ENCODE peak calls at places on chromosomes 3 and 15, in six cellular contexts. G, W, Q, S, R and L are unnamed samples.

GRCh38 chr3:25849641-25850040 is 59.8 kb downstream of the OXSM start:
- DNase-seq in G (no peak), W (peak), Q (no peak), S (no peak), R (no peak), L (no peak)

GRCh38 chr15:64856429-64857145 is 14.9 kb downstream of the PLEKHO2 start:
- DNase-seq in G (peak), W (peak), Q (no peak), S (no peak), R (peak), L (peak)

GRCh38 chr15:31326729-31327673 is at the start of gene KLF13:
- DNase-seq in G (peak), W (peak), Q (peak), S (peak), R (peak), L (peak)

GRCh38 chr3:9149566-9149965 is 99.9 kb downstream of the SRGAP3 start:
- DNase-seq in G (no peak), W (no peak), Q (peak), S (no peak), R (no peak), L (no peak)

GRCh38 chr15:67407709-67408257 is 113.1 kb upstream of the C15orf61 start:
- DNase-seq in G (no peak), W (no peak), Q (no peak), S (no peak), R (no peak), L (no peak)

GRCh38 chr3:59133350-59133749 is 83.5 kb upstream of the CFAP20DC start:
- DNase-seq in G (no peak), W (no peak), Q (no peak), S (no peak), R (no peak), L (peak)

GRCh38 chr15:86852741-86853140 is 773.1 kb downstream of the AGBL1 start:
- DNase-seq in G (no peak), W (no peak), Q (peak), S (no peak), R (no peak), L (no peak)

GRCh38 chr3:12809001-12809400 is 12.5 kb downstream of the CAND2 start:
- DNase-seq in G (no peak), W (no peak), Q (no peak), S (no peak), R (no peak), L (no peak)

GRCh38 chr15:77468896-77469295 is 48.2 kb downstream of the HMG20A start:
- DNase-seq in G (no peak), W (no peak), Q (no peak), S (no peak), R (no peak), L (no peak)

GRCh38 chr3:156215751-156216150 is 95.4 kb downstream of the KCNAB1 start:
- DNase-seq in G (no peak), W (no peak), Q (no peak), S (no peak), R (no peak), L (no peak)

GRCh38 chr15:73886717-73887345 is 13.5 kb downstream of the TBC1D21 start:
- DNase-seq in G (no peak), W (no peak), Q (no peak), S (peak), R (no peak), L (no peak)

GRCh38 chr3:161560006-161560637 is 63.5 kb downstream of the OTOL1 start:
- DNase-seq in G (no peak), W (peak), Q (peak), S (no peak), R (no peak), L (peak)

GRCh38 chr15:67776600-67776999 is 48.7 kb upstream of the SKOR1 start:
- DNase-seq in G (no peak), W (peak), Q (no peak), S (no peak), R (no peak), L (no peak)

GRCh38 chr3:64988188-64988587 is 300.4 kb upstream of the ADAMTS9 start:
- DNase-seq in G (no peak), W (peak), Q (peak), S (no peak), R (no peak), L (no peak)

GRCh38 chr3:184186902-184187207 is 856 bp downstream of the ABCF3 start:
- DNase-seq in G (no peak), W (no peak), Q (no peak), S (no peak), R (no peak), L (no peak)

GRCh38 chr15:45121706-45122417 is 7.7 kb downstream of the DUOXA2 start:
- DNase-seq in G (no peak), W (peak), Q (peak), S (no peak), R (no peak), L (peak)

GRCh38 chr3:81789686-81790085 is 28.2 kb upstream of the GBE1 start:
- DNase-seq in G (no peak), W (no peak), Q (no peak), S (no peak), R (no peak), L (no peak)

GRCh38 chr15:87851497-87851896 is 405.0 kb downstream of the NTRK3 start:
- DNase-seq in G (no peak), W (no peak), Q (no peak), S (no peak), R (peak), L (no peak)

DNA sequence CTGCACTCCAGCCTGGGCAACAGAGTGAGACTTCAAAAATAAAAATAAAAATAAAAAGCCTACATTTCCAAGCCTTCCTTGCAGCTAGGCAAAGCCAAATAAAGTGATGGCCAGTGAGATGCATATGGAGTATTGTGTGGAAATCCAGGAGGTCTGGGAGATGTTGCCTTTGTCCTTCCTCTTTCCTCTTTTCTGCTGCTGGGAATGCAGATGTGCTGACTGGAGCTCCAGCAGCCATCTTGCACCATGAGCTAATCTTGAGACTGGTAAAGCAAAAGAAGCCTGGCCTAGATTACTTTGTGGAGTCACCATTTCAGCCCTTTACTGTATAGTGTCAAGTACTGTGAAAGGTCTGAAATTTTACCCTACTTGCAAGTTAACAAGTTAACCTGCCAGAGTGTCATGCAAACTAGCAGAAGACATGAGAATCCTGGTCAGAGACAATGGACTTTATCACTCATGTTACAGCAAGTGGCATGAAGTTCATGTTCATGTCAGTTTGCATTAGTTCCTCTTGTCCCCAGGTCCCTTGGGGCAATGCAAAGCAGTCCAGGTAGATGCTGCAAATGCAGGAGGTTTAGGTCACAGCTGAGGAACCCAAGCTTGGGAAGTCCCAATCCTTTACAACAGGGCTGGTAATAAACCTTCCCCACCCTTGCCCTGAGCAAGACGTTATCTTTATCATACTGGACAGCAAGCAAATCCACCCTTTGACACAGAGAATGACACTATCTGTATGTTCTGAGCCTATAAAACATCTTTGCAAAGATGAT is 103.1 kb downstream of the TLE3 start:
- DNase-seq in G (no peak), W (no peak), Q (no peak), S (no peak), R (no peak), L (no peak)
- TF ChIP-seq CTCF in G (no peak), W (no peak), Q (no peak), S (no peak), R (no peak), L (no peak)

GRCh38 chr3:71784201-71784913 is 591 bp downstream of the PROK2 start:
- DNase-seq in G (no peak), W (no peak), Q (no peak), S (no peak), R (no peak), L (no peak)
- H3K4me3 ChIP-seq in G (peak), W (no peak), Q (no peak), S (peak), R (peak), L (no peak)

DNA sequence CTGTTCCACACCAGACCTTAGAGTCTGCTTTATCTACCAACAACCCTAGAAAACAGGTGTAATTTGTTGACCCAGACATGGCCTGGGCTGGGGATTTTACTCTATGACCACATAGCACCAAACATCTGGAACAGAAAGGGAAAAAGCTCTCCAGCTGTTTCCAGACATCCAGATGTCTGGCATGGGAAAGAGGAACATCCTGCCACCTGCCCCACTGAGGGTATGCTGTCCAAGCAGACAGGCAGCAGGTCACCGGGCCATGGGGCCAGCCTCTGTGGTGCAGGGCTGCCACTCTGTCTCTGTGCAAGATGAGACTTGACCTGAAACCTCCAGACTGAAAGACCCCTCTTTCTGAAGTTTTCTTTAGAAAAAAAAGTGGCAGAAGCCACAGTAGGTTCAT is 359.3 kb upstream of the ICE2 start:
- DNase-seq in G (no peak), W (no peak), Q (no peak), S (no peak), R (no peak), L (no peak)
- TF ChIP-seq CTCF in G (no peak), W (no peak), Q (no peak), S (no peak), R (no peak), L (no peak)

DNA sequence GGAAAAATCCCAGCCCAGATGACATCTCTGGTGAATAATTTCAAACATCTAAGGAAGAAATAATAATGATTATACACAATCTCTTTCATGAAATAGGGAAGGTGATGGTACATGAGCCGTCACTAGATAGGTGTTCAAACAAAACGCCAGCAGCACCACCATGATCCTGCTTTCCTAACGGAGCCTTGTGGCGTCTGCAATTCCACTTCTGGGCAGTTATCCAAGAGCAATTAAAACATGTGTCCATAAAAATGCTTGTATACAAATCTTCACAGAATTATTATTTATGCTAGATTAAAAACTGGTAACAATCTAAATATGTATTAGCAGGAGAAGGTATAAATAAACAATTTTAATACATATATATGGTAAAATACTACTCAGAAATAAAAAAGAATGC is 33.7 kb downstream of the RTP4 start:
- DNase-seq in G (no peak), W (no peak), Q (no peak), S (no peak), R (no peak), L (peak)
- H3K4me3 ChIP-seq in G (no peak), W (no peak), Q (no peak), S (no peak), R (no peak), L (no peak)

DNA sequence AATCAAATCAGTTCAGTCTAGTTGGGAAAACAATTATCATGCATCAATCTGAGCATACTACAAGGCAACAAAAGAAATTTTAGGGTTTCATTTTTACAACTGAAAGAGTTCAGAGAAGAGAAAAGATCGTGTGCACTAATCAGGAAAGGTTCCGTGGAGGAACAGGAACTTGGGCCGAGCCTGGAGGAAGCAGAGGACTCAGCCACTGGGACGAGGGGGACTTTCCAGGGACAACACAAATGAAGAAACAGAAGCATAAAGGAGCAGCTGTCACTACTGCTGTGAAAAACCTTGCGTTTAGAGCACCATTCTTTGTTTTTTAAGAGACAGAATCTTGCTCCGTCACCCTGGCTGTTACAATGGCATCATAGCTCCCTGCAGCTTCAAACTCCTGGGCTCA is 60.5 kb downstream of the MYO1E start:
- DNase-seq in G (peak), W (no peak), Q (no peak), S (no peak), R (no peak), L (no peak)
- TF ChIP-seq CTCF in G (no peak), W (no peak), Q (no peak), S (no peak), R (no peak), L (no peak)

GRCh38 chr15:55586808-55587207 is 1.3 kb downstream of the PYGO1 start:
- DNase-seq in G (no peak), W (no peak), Q (no peak), S (no peak), R (no peak), L (peak)
- H3K4me3 ChIP-seq in G (peak), W (peak), Q (no peak), S (peak), R (peak), L (peak)